ENCODE peak calls at places on chromosomes 3 and 15, in seven cellular contexts. A is H9, I is neuronal stem cell, E is mesendoderm, Y is H1, K is IMR-90, D is mesenchymal stem cell. T is an unnamed sample.

GRCh38 chr15:78046796-78047341 is 30.6 kb downstream of the TBC1D2B start:
- DNase-seq in I (no peak), K (no peak), A (no peak), D (peak), Y (no peak), E (no peak), T (no peak)

GRCh38 chr3:65277788-65278187 is 590.0 kb upstream of the ADAMTS9 start:
- DNase-seq in A (peak), Y (no peak), E (peak), D (no peak), I (no peak), K (no peak), T (no peak)

GRCh38 chr15:64249406-64249805 is 86.6 kb upstream of the PPIB start:
- DNase-seq in D (no peak), I (no peak), K (no peak), Y (no peak), E (no peak), A (no peak), T (no peak)

GRCh38 chr15:58517682-58518525 is 86.1 kb downstream of the LIPC start:
- DNase-seq in A (no peak), I (no peak), E (no peak), K (no peak), Y (no peak), D (no peak), T (no peak)

GRCh38 chr15:42707068-42707467 is 29.9 kb downstream of the CDAN1 start:
- DNase-seq in A (no peak), Y (no peak), K (peak), D (no peak), E (no peak), I (no peak), T (no peak)

GRCh38 chr15:27935328-27935727 is 163.8 kb downstream of the OCA2 start:
- DNase-seq in I (no peak), A (no peak), K (no peak), Y (no peak), E (no peak), D (no peak), T (no peak)

GRCh38 chr15:51878446-51879386 is 49.3 kb downstream of the TMOD3 start:
- DNase-seq in E (peak), A (no peak), Y (no peak), I (no peak), K (peak), D (peak), T (no peak)

GRCh38 chr3:13332158-13332557 is 88.0 kb downstream of the NUP210 start:
- DNase-seq in D (no peak), E (no peak), K (no peak), Y (no peak), I (no peak), A (no peak), T (no peak)

GRCh38 chr3:173096994-173097785 is 43.8 kb downstream of the SPATA16 start:
- DNase-seq in A (no peak), E (no peak), I (no peak), K (peak), D (no peak), Y (no peak), T (peak)

GRCh38 chr3:194269610-194270145 is 81.5 kb downstream of the CPN2 start:
- DNase-seq in A (peak), K (no peak), E (peak), I (no peak), Y (peak), D (peak), T (no peak)

GRCh38 chr3:39280569-39280968 is 733 bp upstream of the CX3CR1 start:
- DNase-seq in A (no peak), I (no peak), Y (no peak), D (no peak), K (no peak), E (no peak), T (no peak)

GRCh38 chr3:119676771-119677640 is at the start of gene COX17:
- DNase-seq in A (peak), D (peak), E (peak), I (peak), K (peak), Y (peak), T (peak)

GRCh38 chr3:128180446-128180845 is 27.2 kb downstream of the EEFSEC start:
- DNase-seq in Y (no peak), A (no peak), K (no peak), E (no peak), D (no peak), I (no peak), T (no peak)

GRCh38 chr3:169813757-169814517 is 1.2 kb upstream of the LRRC34 start:
- DNase-seq in I (no peak), D (no peak), A (peak), Y (peak), E (peak), K (no peak), T (peak)

GRCh38 chr3:69420781-69421520 is 35.1 kb upstream of the FRMD4B start:
- DNase-seq in A (no peak), D (no peak), E (no peak), I (no peak), K (no peak), Y (no peak), T (no peak)

GRCh38 chr3:43379343-43379742 is 93.0 kb downstream of the SNRK start:
- DNase-seq in E (no peak), D (peak), I (no peak), A (no peak), Y (no peak), K (peak), T (no peak)

GRCh38 chr3:195597848-195598247 is 14.1 kb upstream of the APOD start:
- DNase-seq in I (no peak), D (no peak), A (no peak), E (no peak), K (no peak), Y (no peak), T (no peak)

GRCh38 chr3:70728311-70728710 is 415.9 kb upstream of the MDFIC2 start:
- DNase-seq in I (no peak), D (peak), K (peak), A (no peak), Y (no peak), E (no peak), T (no peak)

GRCh38 chr15:33675246-33675645 is 293.1 kb upstream of the CHRM5 start:
- DNase-seq in I (peak), E (peak), A (no peak), K (no peak), Y (no peak), D (no peak), T (peak)

DNA sequence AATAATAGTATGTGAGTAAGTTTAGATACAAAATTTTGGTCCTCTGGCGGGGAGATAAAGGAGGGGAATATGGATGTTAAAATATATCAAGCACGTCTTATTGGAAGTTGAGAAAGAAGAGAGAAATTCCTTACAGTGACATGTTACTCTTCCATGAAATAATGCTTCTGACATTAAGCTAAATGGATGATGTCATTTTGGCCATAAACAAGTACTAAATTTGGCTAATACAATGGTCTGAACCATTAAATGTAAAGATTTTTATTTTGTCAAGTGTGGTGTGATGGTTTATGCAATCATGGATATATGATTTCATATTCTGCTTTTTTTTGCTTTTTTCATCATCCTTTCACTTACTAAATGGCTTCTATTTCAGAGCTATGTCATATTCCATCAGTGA is 405.4 kb downstream of the FEZF2 start:
- DNase-seq in A (no peak), I (no peak), D (no peak), E (no peak), K (no peak), Y (no peak), T (no peak)
- H3K18ac ChIP-seq in A (no peak), I (no peak), D (no peak), E (no peak), K (no peak), Y (no peak), T (no peak)

DNA sequence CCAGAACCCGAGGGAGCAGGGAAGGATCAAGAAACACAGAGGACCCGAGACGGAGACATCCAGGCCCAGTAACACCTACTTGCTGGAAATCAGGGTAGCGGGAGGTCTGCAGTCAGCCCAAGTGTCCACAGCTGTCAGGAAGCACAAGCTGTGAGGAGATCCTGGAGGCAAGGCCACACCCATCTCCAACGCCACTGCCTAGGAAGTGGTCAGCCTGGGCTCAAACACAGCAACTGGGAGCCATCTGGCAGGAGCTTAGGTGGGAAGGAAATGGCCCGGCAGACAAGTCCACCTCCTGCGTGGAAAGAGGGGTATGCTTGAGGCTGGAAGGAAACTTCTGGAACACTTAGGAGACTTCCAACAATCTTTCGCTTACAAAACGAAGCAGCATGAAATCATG is 407.1 kb downstream of the VPS13C start:
- DNase-seq in D (no peak), K (no peak), I (no peak), A (peak), E (peak), Y (no peak), T (no peak)
- H3K18ac ChIP-seq in D (no peak), K (no peak), I (no peak), A (no peak), E (no peak), Y (no peak), T (no peak)

GRCh38 chr15:101306341-101307047 is 11.4 kb upstream of the SNRPA1 start:
- DNase-seq in A (peak), Y (no peak), I (no peak), D (no peak), E (no peak), K (no peak), T (no peak)
- H3K18ac ChIP-seq in A (no peak), Y (no peak), I (no peak), D (no peak), E (no peak), K (no peak), T (no peak)

DNA sequence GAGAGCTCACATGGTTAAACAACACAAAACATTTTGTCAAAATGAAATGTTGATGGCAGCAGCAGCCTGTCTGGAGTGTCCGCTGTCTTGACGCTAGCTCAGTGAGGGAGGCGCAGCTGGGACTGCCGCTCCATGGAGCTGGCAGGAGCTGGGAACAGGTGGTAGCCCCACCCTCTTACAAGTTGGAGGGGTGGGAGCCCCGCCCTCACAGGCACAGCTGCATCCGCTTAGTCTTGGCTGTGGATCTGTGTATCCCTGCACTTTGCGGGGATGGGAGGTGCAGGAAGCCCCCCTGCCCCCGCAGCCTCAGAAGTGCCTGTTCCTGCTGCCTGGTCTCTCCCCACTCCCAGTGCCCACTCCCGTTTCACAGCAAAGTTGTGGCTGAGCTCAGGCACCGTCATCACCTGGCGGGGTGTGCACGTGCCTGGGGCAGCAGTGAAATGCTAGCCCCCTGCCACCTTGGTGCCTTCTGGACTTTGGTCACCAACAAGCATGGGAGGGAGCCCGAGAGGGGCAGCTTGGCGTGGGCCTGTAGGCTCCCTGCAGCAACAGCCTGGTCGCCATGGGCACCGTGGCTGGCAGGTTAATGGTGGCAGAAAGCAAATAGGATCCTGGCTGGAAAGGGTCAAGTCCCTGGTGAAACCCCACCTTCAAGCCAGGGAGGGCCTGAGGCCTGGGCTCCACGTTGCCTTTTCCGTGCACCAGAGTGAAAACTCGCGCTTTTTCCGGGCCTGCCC is 53.8 kb upstream of the CADM2 start:
- DNase-seq in K (no peak), I (no peak), A (peak), Y (no peak), D (no peak), E (no peak), T (no peak)
- H3K18ac ChIP-seq in K (no peak), I (peak), A (no peak), Y (no peak), D (no peak), E (no peak), T (no peak)

GRCh38 chr3:178277605-178278004 is 258.6 kb upstream of the KCNMB2 start:
- DNase-seq in Y (no peak), A (no peak), D (no peak), I (no peak), K (no peak), E (no peak), T (no peak)
- H3K18ac ChIP-seq in Y (no peak), A (no peak), D (no peak), I (no peak), K (no peak), E (no peak), T (no peak)

DNA sequence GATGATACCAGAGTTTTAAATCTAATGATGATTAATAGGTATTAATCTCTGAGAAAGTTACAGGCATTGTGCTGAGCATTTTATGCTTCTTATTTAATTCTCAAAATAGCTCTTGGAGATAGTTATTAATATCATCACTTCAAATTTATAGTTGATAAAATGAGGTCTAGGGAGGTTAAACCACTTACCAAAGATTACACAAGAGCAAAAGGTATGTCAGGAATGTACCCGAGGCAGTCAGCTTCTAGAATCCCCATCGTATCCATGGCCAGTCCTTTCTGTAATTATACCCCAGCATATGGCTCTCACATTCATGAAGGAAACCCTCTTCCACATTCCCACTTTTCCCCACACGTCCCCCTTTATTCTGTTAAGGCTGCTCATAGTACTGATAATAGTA is 421.3 kb downstream of the PYDC2 start:
- DNase-seq in K (no peak), I (no peak), A (no peak), D (no peak), E (peak), Y (no peak), T (peak)
- H3K18ac ChIP-seq in K (no peak), I (no peak), A (no peak), D (no peak), E (no peak), Y (no peak), T (no peak)

GRCh38 chr3:41216422-41216821 is 17.1 kb downstream of the CTNNB1 start:
- DNase-seq in I (no peak), D (no peak), K (no peak), Y (no peak), E (no peak), A (no peak), T (no peak)

GRCh38 chr3:41213563-41213962 is 14.3 kb downstream of the CTNNB1 start:
- DNase-seq in I (no peak), E (no peak), K (no peak), Y (no peak), A (no peak), D (no peak), T (no peak)

GRCh38 chr3:41221278-41221677 is 22.0 kb downstream of the CTNNB1 start:
- DNase-seq in D (no peak), A (no peak), Y (no peak), I (no peak), K (no peak), E (no peak), T (peak)

GRCh38 chr3:41212088-41212487 is 12.8 kb downstream of the CTNNB1 start:
- DNase-seq in D (no peak), E (no peak), Y (no peak), I (no peak), K (no peak), A (no peak), T (no peak)

DNA sequence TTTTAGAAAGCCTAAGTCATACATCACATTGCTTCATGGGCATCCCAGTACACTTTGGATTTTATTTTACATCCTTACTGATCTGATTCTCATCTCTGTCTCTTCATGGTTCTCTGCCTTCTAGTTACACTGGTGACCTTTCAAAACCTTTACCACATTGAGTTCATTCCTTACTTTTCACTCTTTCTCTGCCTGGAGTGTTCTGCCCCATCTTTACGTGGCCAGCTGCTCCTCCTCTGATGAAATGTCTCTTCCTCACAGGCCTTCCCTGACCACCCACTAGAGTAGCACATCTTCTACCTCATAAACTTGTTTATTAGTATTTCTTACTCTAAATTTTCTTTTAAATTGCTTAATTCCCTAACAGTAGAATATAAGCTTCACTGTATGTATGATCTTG is 17.7 kb downstream of the CTNNB1 start:
- DNase-seq in K (no peak), A (no peak), I (no peak), D (peak), Y (no peak), E (no peak), T (no peak)
- H3K18ac ChIP-seq in K (no peak), A (no peak), I (no peak), D (no peak), Y (no peak), E (no peak), T (no peak)

T was measured in trophoblast cell.